ENCODE peak calls at places on chromosome 9, in six cellular contexts. P is D341Med; E is 8988T; K is NAMALWA; M is T-helper 22 cell; N is activated CD4-positive, CD25-positive, alpha-beta regulatory T cell treated with anti-CD3 and anti-CD28 coated beads, Interleukin-2, amount 50 U/mL, for 16 hours. X is an unnamed sample.

GRCh38 chr9:123778232-123778902 is 151.6 kb downstream of the DENND1A start:
- DNase-seq in P (no peak), E (no peak), K (no peak), M (no peak), N (no peak), X (no peak)

GRCh38 chr9:114050226-114050568 is 27.9 kb downstream of the AMBP start:
- DNase-seq in P (no peak), E (no peak), K (no peak), M (no peak), N (no peak), X (no peak)

GRCh38 chr9:99259231-99259918 is 37.3 kb downstream of the SEC61B start:
- DNase-seq in P (no peak), E (no peak), K (no peak), M (peak; percentile 4), N (peak; percentile 19), X (no peak)

GRCh38 chr9:109254317-109254716 is 66.5 kb downstream of the EPB41L4B start:
- DNase-seq in P (no peak), E (no peak), K (no peak), M (no peak), N (no peak), X (no peak)

GRCh38 chr9:126939821-126940221 is 25.2 kb downstream of the RALGPS1 start:
- DNase-seq in P (no peak), E (no peak), K (no peak), M (no peak), N (no peak), X (no peak)

GRCh38 chr9:72579190-72579589 is 57.8 kb downstream of the TMC1 start:
- DNase-seq in P (peak; percentile 49), E (no peak), K (no peak), M (no peak), N (no peak), X (no peak)

GRCh38 chr9:22512495-22512894 is 65.9 kb downstream of the DMRTA1 start:
- DNase-seq in P (no peak), E (no peak), K (peak; percentile 34), M (no peak), N (no peak), X (no peak)

GRCh38 chr9:93262537-93263310 is 78.8 kb downstream of the WNK2 start:
- DNase-seq in P (peak; percentile 16), E (no peak), K (no peak), M (no peak), N (no peak), X (no peak)

GRCh38 chr9:114450833-114451706 is 54.2 kb downstream of the WHRN start:
- DNase-seq in P (no peak), E (no peak), K (peak; percentile 45), M (no peak), N (no peak), X (no peak)

GRCh38 chr9:128056086-128056485 is 11.0 kb downstream of the NAIF1 start:
- DNase-seq in P (no peak), E (no peak), K (no peak), M (no peak), N (no peak), X (no peak)

GRCh38 chr9:33239922-33240321 is at the start of gene SPINK4:
- DNase-seq in P (peak; percentile 89), E (no peak), K (no peak), M (no peak), N (no peak), X (no peak)

GRCh38 chr9:112532427-112532826 is 45.8 kb downstream of the KIAA1958 start:
- DNase-seq in P (no peak), E (no peak), K (no peak), M (no peak), N (no peak), X (no peak)

GRCh38 chr9:80602291-80602690 is 1030.5 kb downstream of the TLE4 start:
- DNase-seq in P (no peak), E (no peak), K (no peak), M (no peak), N (no peak), X (no peak)

GRCh38 chr9:101201626-101202025 is 173.1 kb downstream of the PLPPR1 start:
- DNase-seq in P (no peak), E (no peak), K (no peak), M (no peak), N (no peak), X (no peak)

GRCh38 chr9:35110327-35110758 is 5.3 kb downstream of the ATOSB start:
- DNase-seq in P (no peak), E (no peak), K (no peak), M (no peak), N (no peak), X (no peak)

GRCh38 chr9:95167998-95168397 is 149.5 kb downstream of the FANCC start:
- DNase-seq in P (peak; percentile 62), E (no peak), K (peak; percentile 83), M (peak; percentile 5), N (peak; percentile 32), X (peak; percentile 15)

X was measured in NCI-H345.